ENCODE peak calls at places on chromosomes 1 and 21, in six cellular contexts. N is GM12878, D is HepG2, F is GM12891, A is K562, V is H1. C is an unnamed sample.

GRCh38 chr1:205343431-205344009 is 13.2 kb downstream of the KLHDC8A start:
- DNase-seq in N (no peak), A (peak), D (no peak), V (no peak), F (no peak), C (no peak)

GRCh38 chr1:77900687-77901293 is 12.4 kb downstream of the NEXN start:
- DNase-seq in V (peak), F (no peak), D (peak), A (peak), N (peak), C (no peak)

GRCh38 chr1:221987860-221988520 is 246.1 kb upstream of the DUSP10 start:
- DNase-seq in D (peak), F (no peak), V (no peak), N (no peak), A (peak), C (no peak)

GRCh38 chr1:220298470-220298869 is 26.2 kb upstream of the RAB3GAP2 start:
- DNase-seq in A (no peak), N (no peak), V (no peak), F (no peak), D (no peak), C (no peak)

GRCh38 chr1:46053734-46054133 is 78.7 kb downstream of the PIK3R3 start:
- DNase-seq in D (no peak), V (no peak), F (no peak), N (no peak), A (no peak), C (no peak)

GRCh38 chr1:24286246-24287010 is 32.7 kb upstream of the GRHL3 start:
- DNase-seq in V (peak), D (no peak), F (no peak), N (no peak), A (no peak), C (no peak)

GRCh38 chr1:85824066-85824835 is 116.0 kb upstream of the ZNHIT6 start:
- DNase-seq in D (no peak), A (no peak), N (no peak), V (no peak), F (no peak), C (no peak)

GRCh38 chr1:247370786-247371732 is 39.4 kb upstream of the ZNF496 start:
- DNase-seq in A (no peak), F (no peak), D (no peak), N (no peak), V (no peak), C (no peak)

GRCh38 chr1:92482665-92483441 is 3.9 kb downstream of the GFI1 start:
- DNase-seq in A (no peak), D (no peak), F (peak), V (no peak), N (no peak), C (peak)

GRCh38 chr1:24704411-24705259 is 40.6 kb upstream of the CLIC4 start:
- DNase-seq in N (no peak), D (no peak), A (peak), V (no peak), F (no peak), C (no peak)

GRCh38 chr21:15191342-15191741 is 126.5 kb upstream of the NRIP1 start:
- DNase-seq in F (no peak), A (no peak), D (no peak), V (no peak), N (no peak), C (no peak)

GRCh38 chr1:202505356-202505755 is 156.9 kb downstream of the PPP1R12B start:
- DNase-seq in V (no peak), D (no peak), A (no peak), N (no peak), F (no peak), C (no peak)

GRCh38 chr1:23196627-23197328 is 20.5 kb downstream of the HTR1D start:
- DNase-seq in V (no peak), A (no peak), F (no peak), N (no peak), D (no peak), C (no peak)

GRCh38 chr21:39041815-39042214 is 141.4 kb downstream of the PSMG1 start:
- DNase-seq in D (no peak), V (no peak), A (no peak), F (no peak), N (no peak), C (no peak)

GRCh38 chr1:5865056-5865455 is 127.2 kb downstream of the NPHP4 start:
- DNase-seq in V (no peak), D (no peak), A (no peak), F (no peak), N (no peak), C (no peak)

GRCh38 chr21:25307489-25307888 is 299.8 kb downstream of the MRPL39 start:
- DNase-seq in N (no peak), A (no peak), D (no peak), V (no peak), F (no peak), C (no peak)

GRCh38 chr21:32955307-32955937 is 70.3 kb upstream of the OLIG2 start:
- DNase-seq in A (no peak), D (no peak), F (no peak), V (no peak), N (no peak), C (no peak)

GRCh38 chr1:240611619-240612490 is at the start of gene GREM2:
- DNase-seq in F (peak), N (no peak), A (no peak), V (no peak), D (no peak), C (peak)

GRCh38 chr1:14929547-14930223 is 223.9 kb upstream of the TMEM51 start:
- DNase-seq in F (no peak), N (no peak), V (no peak), A (peak), D (no peak), C (no peak)

GRCh38 chr1:178061632-178062031 is 32.3 kb upstream of the RASAL2 start:
- DNase-seq in D (no peak), V (no peak), A (no peak), N (no peak), F (no peak), C (no peak)

GRCh38 chr1:79069828-79070227 is 63.3 kb upstream of the ADGRL4 start:
- DNase-seq in N (no peak), A (no peak), D (no peak), F (no peak), V (no peak), C (no peak)

GRCh38 chr1:159854693-159855192 is 7.7 kb downstream of the VSIG8 start:
- DNase-seq in F (peak), V (no peak), A (peak), N (no peak), D (peak), C (no peak)

GRCh38 chr1:39753132-39754025 is 14.7 kb downstream of the PPIE start:
- DNase-seq in F (no peak), A (no peak), D (no peak), N (no peak), V (no peak), C (no peak)

GRCh38 chr1:169964206-169964605 is 70.5 kb upstream of the SCYL3 start:
- DNase-seq in V (no peak), A (no peak), F (no peak), N (no peak), D (no peak), C (no peak)

GRCh38 chr1:118257946-118258345 is 72.9 kb upstream of the SPAG17 start:
- DNase-seq in N (no peak), F (no peak), D (no peak), A (no peak), V (no peak), C (no peak)

GRCh38 chr1:1684031-1684681 is 8.4 kb downstream of the SLC35E2B start:
- DNase-seq in V (no peak), N (no peak), A (peak), D (no peak), F (peak), C (no peak)

GRCh38 chr1:93591833-93592635 is 89.6 kb downstream of the BCAR3 start:
- DNase-seq in V (no peak), D (peak), F (peak), A (peak), N (peak), C (peak)

GRCh38 chr1:106952766-106953165 is 103.7 kb upstream of the PRMT6 start:
- DNase-seq in A (no peak), D (no peak), V (no peak), F (no peak), N (no peak), C (no peak)

GRCh38 chr1:218674280-218674773 is 329.2 kb downstream of the TGFB2 start:
- DNase-seq in V (peak), F (no peak), N (no peak), D (peak), A (no peak), C (no peak)

GRCh38 chr1:20302093-20302471 is 11.4 kb downstream of the VWA5B1 start:
- DNase-seq in D (no peak), F (no peak), A (no peak), N (no peak), V (no peak), C (no peak)

GRCh38 chr21:38958940-38959685 is 153.4 kb downstream of the ETS2 start:
- DNase-seq in V (no peak), A (no peak), N (no peak), F (no peak), D (peak), C (no peak)

GRCh38 chr1:245810181-245810727 is 655.5 kb downstream of the KIF26B start:
- DNase-seq in D (no peak), N (no peak), A (no peak), F (no peak), V (no peak), C (no peak)

GRCh38 chr1:219340796-219341195 is 167.1 kb downstream of the LYPLAL1 start:
- DNase-seq in V (no peak), A (no peak), N (no peak), F (no peak), D (no peak), C (no peak)

GRCh38 chr1:110309768-110310167 is 29.4 kb upstream of the RBM15 start:
- DNase-seq in V (no peak), N (no peak), A (no peak), D (no peak), F (no peak), C (no peak)

GRCh38 chr1:113834716-113835115 is 22.4 kb upstream of the RSBN1 start:
- DNase-seq in N (no peak), F (no peak), D (no peak), V (no peak), A (no peak), C (no peak)

GRCh38 chr1:10617931-10618885 is 143.5 kb downstream of the PEX14 start:
- DNase-seq in A (no peak), N (no peak), V (no peak), F (no peak), D (no peak), C (no peak)

GRCh38 chr1:163119707-163120106 is 50.5 kb downstream of the RGS4 start:
- DNase-seq in A (no peak), F (no peak), D (no peak), V (no peak), N (no peak), C (no peak)

GRCh38 chr21:26842976-26843911 is 2.0 kb downstream of the ADAMTS1 start:
- DNase-seq in A (no peak), N (no peak), F (no peak), D (no peak), V (no peak), C (no peak)

GRCh38 chr1:41514381-41514780 is 29.9 kb upstream of the EDN2 start:
- DNase-seq in D (no peak), V (no peak), N (no peak), A (no peak), F (no peak), C (no peak)
- TF ChIP-seq POLR2AphosphoS5 in D (no peak), V (no peak), N (no peak), A (no peak), F (no peak), C (no peak)

DNA sequence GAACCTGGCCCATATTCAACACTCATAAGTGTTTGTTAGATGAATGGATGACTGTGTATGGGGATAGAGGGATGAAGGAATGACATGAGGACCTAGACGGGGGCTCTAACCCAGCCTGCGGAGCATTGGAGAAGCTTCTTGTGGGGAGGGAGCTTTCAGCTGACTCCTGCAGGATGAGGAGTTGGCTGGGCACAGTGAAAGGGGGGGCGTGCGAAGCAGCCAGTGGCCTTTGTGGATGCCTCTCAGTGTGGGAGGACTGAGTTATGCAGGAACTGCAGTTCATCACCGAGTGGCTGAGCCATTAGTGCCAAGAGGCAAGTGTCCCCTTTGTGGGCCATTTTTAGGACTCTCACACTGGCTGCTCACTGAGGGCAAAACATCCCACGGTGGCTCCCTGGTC is 1.2 kb upstream of the EXTL1 start:
- DNase-seq in A (no peak), F (no peak), D (no peak), N (no peak), V (no peak), C (no peak)
- TF ChIP-seq TAF1 in A (no peak), F (no peak), D (no peak), N (no peak), V (no peak), C (no peak)

GRCh38 chr1:26471498-26472329 is 526 bp upstream of the HMGN2 start:
- DNase-seq in F (peak), V (peak), D (no peak), N (no peak), A (peak), C (no peak)

GRCh38 chr1:26471201-26471497 is 1.1 kb upstream of the HMGN2 start:
- DNase-seq in F (no peak), V (no peak), N (no peak), A (no peak), D (no peak), C (no peak)

GRCh38 chr1:26472901-26473845 is 933 bp downstream of the HMGN2 start:
- DNase-seq in N (peak), A (peak), V (peak), D (peak), F (peak), C (peak)

GRCh38 chr1:26474824-26475223 is 2.6 kb downstream of the HMGN2 start:
- DNase-seq in V (no peak), N (no peak), A (no peak), D (peak), F (no peak), C (no peak)

DNA sequence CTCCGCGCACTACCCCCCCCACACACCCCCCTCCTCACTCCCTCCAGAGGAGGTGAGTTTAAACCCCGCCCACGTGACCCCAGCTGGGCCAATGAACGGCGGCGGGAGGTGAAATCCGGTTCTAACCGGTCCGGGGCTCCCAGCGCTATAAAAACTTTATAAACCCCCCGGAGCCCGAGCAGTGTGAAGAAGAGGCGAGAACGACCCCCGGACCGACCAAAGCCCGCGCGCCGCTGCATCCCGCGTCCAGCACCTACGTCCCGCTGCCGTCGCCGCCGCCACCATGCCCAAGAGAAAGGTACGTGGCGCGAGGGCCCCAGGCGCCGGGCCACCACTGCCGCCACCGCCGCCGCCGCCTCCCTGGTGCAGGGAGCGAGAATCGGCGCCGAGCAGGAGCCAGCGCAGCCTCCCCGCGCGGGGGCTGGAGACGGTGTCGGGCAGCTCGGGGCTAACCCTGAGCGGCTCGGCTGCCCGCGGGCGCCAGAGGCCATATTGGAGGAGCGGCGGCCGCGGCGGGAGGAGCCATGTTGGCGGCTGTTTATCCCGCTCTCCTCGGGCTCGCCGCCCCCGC is at the start of gene HMGN2:
- DNase-seq in V (peak), F (peak), A (peak), D (peak), N (peak), C (peak)
- TF ChIP-seq POLR2A in V (peak), F (peak), A (peak), D (peak), N (peak), C (peak)

GRCh38 chr1:173863224-173864151 is 4.3 kb downstream of the GAS5 start:
- DNase-seq in N (no peak), V (no peak), D (no peak), A (no peak), F (no peak), C (no peak)
- TF ChIP-seq POLR2AphosphoS5 in N (peak), V (peak), D (peak), A (peak), F (peak), C (peak)

GRCh38 chr1:26111530-26112406 is at the start of gene PDIK1L:
- DNase-seq in A (peak), D (peak), F (peak), V (peak), N (peak), C (peak)
- TF ChIP-seq TAF1 in A (peak), D (peak), F (peak), V (peak), N (peak), C (peak)

DNA sequence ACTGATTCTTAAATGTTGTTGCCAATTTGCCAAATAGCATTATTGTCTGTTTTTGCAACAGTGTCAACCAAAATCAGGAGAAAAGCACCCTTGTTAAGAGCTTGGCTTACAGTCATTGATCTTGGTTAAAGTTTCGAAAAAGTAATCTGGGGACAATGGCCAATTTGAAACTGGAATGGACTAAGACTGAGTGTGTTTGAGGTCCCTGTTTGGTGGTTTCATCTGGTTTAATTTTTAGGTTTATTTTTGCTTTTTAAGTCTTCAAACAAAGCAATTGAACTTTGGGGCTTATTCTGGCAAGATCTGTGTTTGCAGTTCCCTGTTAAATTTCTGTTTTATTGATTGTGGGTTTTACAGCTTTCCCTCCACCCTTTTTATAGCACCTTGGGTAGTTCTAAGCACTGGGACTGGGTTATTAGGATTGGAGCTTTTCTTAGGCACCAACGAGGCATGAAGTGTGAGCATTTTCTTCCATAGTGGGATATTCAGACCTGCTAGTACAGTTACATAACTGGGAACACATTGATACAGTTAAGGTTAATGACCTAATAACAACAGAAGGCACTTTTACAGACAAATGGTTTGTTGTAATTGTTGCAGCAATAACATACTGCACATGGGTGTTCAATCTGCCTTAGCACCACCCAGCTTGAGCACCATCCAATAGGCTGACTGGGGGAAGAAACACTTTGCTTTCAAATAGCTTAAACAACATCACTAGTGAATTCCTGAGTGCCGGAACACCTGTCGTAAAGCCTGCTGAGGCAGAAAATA is 40.6 kb upstream of the MAP10 start:
- DNase-seq in V (no peak), A (no peak), N (no peak), F (no peak), D (no peak), C (no peak)
- TF ChIP-seq POLR2A in V (no peak), A (no peak), N (no peak), F (no peak), D (no peak), C (no peak)

DNA sequence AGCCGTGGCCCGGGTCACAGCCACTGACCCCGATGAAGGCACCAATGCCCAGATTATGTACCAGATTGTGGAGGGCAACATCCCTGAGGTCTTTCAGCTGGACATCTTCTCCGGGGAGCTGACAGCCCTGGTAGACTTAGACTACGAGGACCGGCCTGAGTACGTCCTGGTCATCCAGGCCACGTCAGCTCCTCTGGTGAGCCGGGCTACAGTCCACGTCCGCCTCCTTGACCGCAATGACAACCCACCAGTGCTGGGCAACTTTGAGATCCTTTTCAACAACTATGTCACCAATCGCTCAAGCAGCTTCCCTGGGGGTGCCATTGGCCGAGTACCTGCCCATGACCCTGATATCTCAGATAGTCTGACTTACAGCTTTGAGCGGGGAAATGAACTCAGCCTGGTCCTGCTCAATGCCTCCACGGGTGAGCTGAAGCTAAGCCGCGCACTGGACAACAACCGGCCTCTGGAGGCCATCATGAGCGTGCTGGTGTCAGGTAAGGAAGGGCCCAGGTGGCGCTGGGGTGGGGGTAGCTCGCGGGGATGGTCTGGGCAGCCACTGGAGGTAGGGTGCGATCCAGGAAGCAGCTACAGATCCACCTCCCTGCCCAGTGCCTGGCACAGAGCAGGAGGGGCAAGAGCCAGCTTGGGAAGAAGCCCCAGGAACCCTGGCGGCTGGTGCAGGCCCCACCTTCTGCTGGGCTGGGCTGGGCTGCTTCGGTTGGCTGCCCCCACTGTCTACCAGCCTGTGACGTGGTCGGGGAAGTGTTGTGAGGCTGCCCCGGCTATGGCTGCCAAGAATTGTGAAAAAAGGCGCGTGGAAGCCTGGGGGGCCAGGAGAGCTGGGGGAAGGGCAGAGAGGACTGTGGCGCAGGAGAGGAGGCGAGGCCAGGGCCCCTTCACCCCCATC is 3.8 kb downstream of the CELSR2 start:
- DNase-seq in V (no peak), N (no peak), A (peak), F (peak), D (no peak), C (peak)
- TF ChIP-seq POLR2AphosphoS5 in V (no peak), N (no peak), A (no peak), F (no peak), D (no peak), C (no peak)

DNA sequence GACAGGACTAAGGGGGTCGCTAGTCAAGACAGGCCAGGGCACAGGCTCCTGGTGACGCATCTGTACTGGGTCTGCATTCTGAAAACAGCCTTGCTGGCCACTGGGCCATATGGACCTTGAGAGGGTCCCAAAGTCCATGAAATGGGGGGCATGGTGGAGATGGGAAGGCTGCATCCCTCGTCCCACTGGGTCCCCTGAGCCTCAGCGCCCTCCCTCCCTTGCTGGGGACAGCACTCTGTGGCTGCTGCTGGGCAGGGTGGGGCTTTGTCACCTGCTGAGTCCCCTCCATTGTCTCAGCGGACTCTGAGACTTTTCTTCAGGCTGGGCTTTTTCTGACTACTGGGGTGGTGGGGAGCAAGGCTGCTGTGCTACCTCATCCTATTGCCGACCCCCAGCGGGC is 205.2 kb downstream of the RHOU start:
- DNase-seq in D (no peak), V (no peak), A (no peak), F (no peak), N (no peak), C (no peak)
- TF ChIP-seq TAF1 in D (no peak), V (no peak), A (no peak), F (no peak), N (no peak), C (no peak)